ENCODE peak calls at places on chromosomes 3 and 15, in nine cellular contexts. One of them, this sample, is unnamed.
A peak's percentile ranks its signal among the peaks of the same experiment; 100 is the strongest.

GRCh38 chr15:77856718-77857346 is 220.7 kb downstream of the TBC1D2B start:
- DNase-seq in left ventricle myocardium superior: no peak
- DNase-seq in PC-3: no peak
- DNase-seq in lung microvascular endothelial cell: no peak
- DNase-seq in left ventricle myocardium inferior: no peak
- DNase-seq in Karpas-422: peak; percentile 50
- DNase-seq in naive thymus-derived CD8-positive, alpha-beta T cell: no peak
- DNase-seq in stimulated activated naive CD8-positive, alpha-beta T cell treated with anti-CD3 and anti-CD28 coated beads, Interleukin-15, amount 100 ng/mL, for 72 hours: no peak
- DNase-seq in AG04449: no peak
- DNase-seq in this sample: peak; percentile 21

GRCh38 chr3:9600597-9600996 is 47.0 kb upstream of the LHFPL4 start:
- DNase-seq in left ventricle myocardium inferior: peak; percentile 50
- DNase-seq in left ventricle myocardium superior: peak; percentile 79
- DNase-seq in lung microvascular endothelial cell: no peak
- DNase-seq in stimulated activated naive CD8-positive, alpha-beta T cell treated with anti-CD3 and anti-CD28 coated beads, Interleukin-15, amount 100 ng/mL, for 72 hours: peak; percentile 11
- DNase-seq in AG04449: no peak
- DNase-seq in Karpas-422: no peak
- DNase-seq in naive thymus-derived CD8-positive, alpha-beta T cell: no peak
- DNase-seq in PC-3: no peak
- DNase-seq in this sample: peak; percentile 72

GRCh38 chr15:84981711-84982300 is at the start of gene PDE8A:
- DNase-seq in stimulated activated naive CD8-positive, alpha-beta T cell treated with anti-CD3 and anti-CD28 coated beads, Interleukin-15, amount 100 ng/mL, for 72 hours: peak; percentile 66
- DNase-seq in naive thymus-derived CD8-positive, alpha-beta T cell: peak; percentile 61
- DNase-seq in left ventricle myocardium superior: peak; percentile 75
- DNase-seq in AG04449: no peak
- DNase-seq in lung microvascular endothelial cell: peak; percentile 63
- DNase-seq in PC-3: peak; percentile 40
- DNase-seq in Karpas-422: no peak
- DNase-seq in left ventricle myocardium inferior: peak; percentile 58
- DNase-seq in this sample: peak; percentile 61

GRCh38 chr3:192850501-192850981 is 67.1 kb downstream of the MB21D2 start:
- DNase-seq in PC-3: peak; percentile 94
- DNase-seq in stimulated activated naive CD8-positive, alpha-beta T cell treated with anti-CD3 and anti-CD28 coated beads, Interleukin-15, amount 100 ng/mL, for 72 hours: peak; percentile 58
- DNase-seq in naive thymus-derived CD8-positive, alpha-beta T cell: no peak
- DNase-seq in lung microvascular endothelial cell: peak; percentile 62
- DNase-seq in AG04449: no peak
- DNase-seq in Karpas-422: no peak
- DNase-seq in left ventricle myocardium inferior: no peak
- DNase-seq in left ventricle myocardium superior: no peak
- DNase-seq in this sample: no peak

GRCh38 chr15:70281811-70282307 is 184.1 kb upstream of the TLE3 start:
- DNase-seq in Karpas-422: peak; percentile 89
- DNase-seq in left ventricle myocardium inferior: no peak
- DNase-seq in PC-3: peak; percentile 44
- DNase-seq in naive thymus-derived CD8-positive, alpha-beta T cell: no peak
- DNase-seq in stimulated activated naive CD8-positive, alpha-beta T cell treated with anti-CD3 and anti-CD28 coated beads, Interleukin-15, amount 100 ng/mL, for 72 hours: no peak
- DNase-seq in lung microvascular endothelial cell: peak; percentile 53
- DNase-seq in AG04449: no peak
- DNase-seq in left ventricle myocardium superior: no peak
- DNase-seq in this sample: no peak

GRCh38 chr3:28218071-28218916 is 23.1 kb upstream of the CMC1 start:
- DNase-seq in naive thymus-derived CD8-positive, alpha-beta T cell: no peak
- DNase-seq in lung microvascular endothelial cell: no peak
- DNase-seq in Karpas-422: no peak
- DNase-seq in left ventricle myocardium inferior: no peak
- DNase-seq in left ventricle myocardium superior: no peak
- DNase-seq in AG04449: no peak
- DNase-seq in PC-3: no peak
- DNase-seq in stimulated activated naive CD8-positive, alpha-beta T cell treated with anti-CD3 and anti-CD28 coated beads, Interleukin-15, amount 100 ng/mL, for 72 hours: no peak
- DNase-seq in this sample: no peak

GRCh38 chr3:155504682-155505081 is 211.2 kb upstream of the STRIT1 start:
- DNase-seq in left ventricle myocardium inferior: no peak
- DNase-seq in left ventricle myocardium superior: no peak
- DNase-seq in PC-3: no peak
- DNase-seq in lung microvascular endothelial cell: no peak
- DNase-seq in stimulated activated naive CD8-positive, alpha-beta T cell treated with anti-CD3 and anti-CD28 coated beads, Interleukin-15, amount 100 ng/mL, for 72 hours: no peak
- DNase-seq in AG04449: no peak
- DNase-seq in Karpas-422: no peak
- DNase-seq in naive thymus-derived CD8-positive, alpha-beta T cell: no peak
- DNase-seq in this sample: no peak

GRCh38 chr3:35944915-35945710 is 305.8 kb downstream of the ARPP21 start:
- DNase-seq in lung microvascular endothelial cell: peak; percentile 61
- DNase-seq in stimulated activated naive CD8-positive, alpha-beta T cell treated with anti-CD3 and anti-CD28 coated beads, Interleukin-15, amount 100 ng/mL, for 72 hours: no peak
- DNase-seq in left ventricle myocardium inferior: no peak
- DNase-seq in Karpas-422: no peak
- DNase-seq in left ventricle myocardium superior: no peak
- DNase-seq in PC-3: peak; percentile 95
- DNase-seq in naive thymus-derived CD8-positive, alpha-beta T cell: no peak
- DNase-seq in AG04449: no peak
- DNase-seq in this sample: no peak

GRCh38 chr15:39030291-39031070 is 465.9 kb upstream of the RASGRP1 start:
- DNase-seq in lung microvascular endothelial cell: no peak
- DNase-seq in naive thymus-derived CD8-positive, alpha-beta T cell: no peak
- DNase-seq in AG04449: no peak
- DNase-seq in left ventricle myocardium inferior: no peak
- DNase-seq in PC-3: peak; percentile 59
- DNase-seq in stimulated activated naive CD8-positive, alpha-beta T cell treated with anti-CD3 and anti-CD28 coated beads, Interleukin-15, amount 100 ng/mL, for 72 hours: no peak
- DNase-seq in Karpas-422: no peak
- DNase-seq in left ventricle myocardium superior: no peak
- DNase-seq in this sample: no peak

GRCh38 chr3:185081516-185081915 is 71.3 kb downstream of the C3orf70 start:
- DNase-seq in AG04449: peak; percentile 28
- DNase-seq in left ventricle myocardium superior: no peak
- DNase-seq in left ventricle myocardium inferior: no peak
- DNase-seq in PC-3: no peak
- DNase-seq in stimulated activated naive CD8-positive, alpha-beta T cell treated with anti-CD3 and anti-CD28 coated beads, Interleukin-15, amount 100 ng/mL, for 72 hours: no peak
- DNase-seq in naive thymus-derived CD8-positive, alpha-beta T cell: no peak
- DNase-seq in Karpas-422: no peak
- DNase-seq in lung microvascular endothelial cell: no peak
- DNase-seq in this sample: no peak

GRCh38 chr15:51108933-51109550 is 14.3 kb upstream of the TNFAIP8L3 start:
- DNase-seq in AG04449: peak; percentile 67
- DNase-seq in stimulated activated naive CD8-positive, alpha-beta T cell treated with anti-CD3 and anti-CD28 coated beads, Interleukin-15, amount 100 ng/mL, for 72 hours: no peak
- DNase-seq in Karpas-422: no peak
- DNase-seq in naive thymus-derived CD8-positive, alpha-beta T cell: no peak
- DNase-seq in PC-3: peak; percentile 13
- DNase-seq in lung microvascular endothelial cell: no peak
- DNase-seq in left ventricle myocardium superior: no peak
- DNase-seq in left ventricle myocardium inferior: no peak
- DNase-seq in this sample: no peak

GRCh38 chr3:185709241-185709955 is 115.4 kb downstream of the IGF2BP2 start:
- DNase-seq in left ventricle myocardium inferior: no peak
- DNase-seq in Karpas-422: no peak
- DNase-seq in lung microvascular endothelial cell: no peak
- DNase-seq in stimulated activated naive CD8-positive, alpha-beta T cell treated with anti-CD3 and anti-CD28 coated beads, Interleukin-15, amount 100 ng/mL, for 72 hours: no peak
- DNase-seq in left ventricle myocardium superior: no peak
- DNase-seq in PC-3: no peak
- DNase-seq in AG04449: no peak
- DNase-seq in naive thymus-derived CD8-positive, alpha-beta T cell: no peak
- DNase-seq in this sample: no peak

GRCh38 chr3:159480046-159480445 is 508.6 kb upstream of the IL12A start:
- DNase-seq in Karpas-422: no peak
- DNase-seq in stimulated activated naive CD8-positive, alpha-beta T cell treated with anti-CD3 and anti-CD28 coated beads, Interleukin-15, amount 100 ng/mL, for 72 hours: no peak
- DNase-seq in lung microvascular endothelial cell: no peak
- DNase-seq in left ventricle myocardium inferior: no peak
- DNase-seq in left ventricle myocardium superior: no peak
- DNase-seq in AG04449: no peak
- DNase-seq in PC-3: no peak
- DNase-seq in naive thymus-derived CD8-positive, alpha-beta T cell: no peak
- DNase-seq in this sample: no peak

GRCh38 chr15:58539548-58539947 is 107.8 kb downstream of the LIPC start:
- DNase-seq in stimulated activated naive CD8-positive, alpha-beta T cell treated with anti-CD3 and anti-CD28 coated beads, Interleukin-15, amount 100 ng/mL, for 72 hours: no peak
- DNase-seq in left ventricle myocardium superior: no peak
- DNase-seq in left ventricle myocardium inferior: no peak
- DNase-seq in PC-3: no peak
- DNase-seq in AG04449: no peak
- DNase-seq in naive thymus-derived CD8-positive, alpha-beta T cell: no peak
- DNase-seq in Karpas-422: no peak
- DNase-seq in lung microvascular endothelial cell: no peak
- DNase-seq in this sample: no peak

GRCh38 chr3:122415104-122415744 is 638 bp downstream of the WDR5B start:
- DNase-seq in lung microvascular endothelial cell: peak; percentile 56
- DNase-seq in PC-3: peak; percentile 64
- DNase-seq in AG04449: no peak
- DNase-seq in Karpas-422: peak; percentile 91
- DNase-seq in left ventricle myocardium inferior: no peak
- DNase-seq in stimulated activated naive CD8-positive, alpha-beta T cell treated with anti-CD3 and anti-CD28 coated beads, Interleukin-15, amount 100 ng/mL, for 72 hours: peak; percentile 68
- DNase-seq in naive thymus-derived CD8-positive, alpha-beta T cell: peak; percentile 51
- DNase-seq in left ventricle myocardium superior: no peak
- DNase-seq in this sample: no peak

GRCh38 chr3:126014252-126014651 is 45.3 kb downstream of the ROPN1B start:
- DNase-seq in lung microvascular endothelial cell: no peak
- DNase-seq in naive thymus-derived CD8-positive, alpha-beta T cell: no peak
- DNase-seq in AG04449: peak; percentile 17
- DNase-seq in left ventricle myocardium superior: no peak
- DNase-seq in Karpas-422: no peak
- DNase-seq in PC-3: no peak
- DNase-seq in stimulated activated naive CD8-positive, alpha-beta T cell treated with anti-CD3 and anti-CD28 coated beads, Interleukin-15, amount 100 ng/mL, for 72 hours: no peak
- DNase-seq in left ventricle myocardium inferior: no peak
- DNase-seq in this sample: no peak

GRCh38 chr3:71846189-71846588 is 61.2 kb upstream of the PROK2 start:
- DNase-seq in left ventricle myocardium inferior: no peak
- DNase-seq in lung microvascular endothelial cell: no peak
- DNase-seq in left ventricle myocardium superior: no peak
- DNase-seq in AG04449: no peak
- DNase-seq in PC-3: no peak
- DNase-seq in stimulated activated naive CD8-positive, alpha-beta T cell treated with anti-CD3 and anti-CD28 coated beads, Interleukin-15, amount 100 ng/mL, for 72 hours: no peak
- DNase-seq in Karpas-422: no peak
- DNase-seq in naive thymus-derived CD8-positive, alpha-beta T cell: no peak
- DNase-seq in this sample: no peak

GRCh38 chr3:128620268-128620691 is 30.3 kb downstream of the RPN1 start:
- DNase-seq in Karpas-422: no peak
- DNase-seq in naive thymus-derived CD8-positive, alpha-beta T cell: no peak
- DNase-seq in AG04449: no peak
- DNase-seq in left ventricle myocardium superior: no peak
- DNase-seq in left ventricle myocardium inferior: no peak
- DNase-seq in lung microvascular endothelial cell: no peak
- DNase-seq in PC-3: no peak
- DNase-seq in stimulated activated naive CD8-positive, alpha-beta T cell treated with anti-CD3 and anti-CD28 coated beads, Interleukin-15, amount 100 ng/mL, for 72 hours: peak; percentile 66
- DNase-seq in this sample: no peak

GRCh38 chr15:73082719-73083275 is 30.5 kb downstream of the NEO1 start:
- DNase-seq in left ventricle myocardium inferior: no peak
- DNase-seq in Karpas-422: no peak
- DNase-seq in left ventricle myocardium superior: no peak
- DNase-seq in stimulated activated naive CD8-positive, alpha-beta T cell treated with anti-CD3 and anti-CD28 coated beads, Interleukin-15, amount 100 ng/mL, for 72 hours: no peak
- DNase-seq in naive thymus-derived CD8-positive, alpha-beta T cell: no peak
- DNase-seq in PC-3: no peak
- DNase-seq in AG04449: no peak
- DNase-seq in lung microvascular endothelial cell: no peak
- DNase-seq in this sample: no peak

GRCh38 chr3:130345487-130346079 is at the start of gene COL6A5:
- DNase-seq in left ventricle myocardium inferior: no peak
- DNase-seq in stimulated activated naive CD8-positive, alpha-beta T cell treated with anti-CD3 and anti-CD28 coated beads, Interleukin-15, amount 100 ng/mL, for 72 hours: no peak
- DNase-seq in Karpas-422: no peak
- DNase-seq in left ventricle myocardium superior: peak; percentile 27
- DNase-seq in lung microvascular endothelial cell: no peak
- DNase-seq in PC-3: no peak
- DNase-seq in AG04449: no peak
- DNase-seq in naive thymus-derived CD8-positive, alpha-beta T cell: no peak
- DNase-seq in this sample: no peak

GRCh38 chr3:50519471-50520089 is 16.1 kb upstream of the CACNA2D2 start:
- DNase-seq in left ventricle myocardium superior: peak; percentile 67
- DNase-seq in stimulated activated naive CD8-positive, alpha-beta T cell treated with anti-CD3 and anti-CD28 coated beads, Interleukin-15, amount 100 ng/mL, for 72 hours: peak; percentile 74
- DNase-seq in Karpas-422: peak; percentile 83
- DNase-seq in lung microvascular endothelial cell: peak; percentile 42
- DNase-seq in naive thymus-derived CD8-positive, alpha-beta T cell: peak; percentile 68
- DNase-seq in left ventricle myocardium inferior: peak; percentile 45
- DNase-seq in AG04449: no peak
- DNase-seq in PC-3: peak; percentile 77
- DNase-seq in this sample: peak; percentile 77

GRCh38 chr15:36605626-36606263 is 26.3 kb downstream of the CDIN1 start:
- DNase-seq in naive thymus-derived CD8-positive, alpha-beta T cell: no peak
- DNase-seq in left ventricle myocardium superior: no peak
- DNase-seq in left ventricle myocardium inferior: no peak
- DNase-seq in AG04449: no peak
- DNase-seq in PC-3: no peak
- DNase-seq in Karpas-422: no peak
- DNase-seq in lung microvascular endothelial cell: no peak
- DNase-seq in stimulated activated naive CD8-positive, alpha-beta T cell treated with anti-CD3 and anti-CD28 coated beads, Interleukin-15, amount 100 ng/mL, for 72 hours: no peak
- DNase-seq in this sample: no peak

GRCh38 chr3:98563661-98564281 is 29.6 kb downstream of the CPOX start:
- DNase-seq in left ventricle myocardium superior: no peak
- DNase-seq in left ventricle myocardium inferior: no peak
- DNase-seq in naive thymus-derived CD8-positive, alpha-beta T cell: peak; percentile 48
- DNase-seq in PC-3: peak; percentile 81
- DNase-seq in lung microvascular endothelial cell: peak; percentile 7
- DNase-seq in stimulated activated naive CD8-positive, alpha-beta T cell treated with anti-CD3 and anti-CD28 coated beads, Interleukin-15, amount 100 ng/mL, for 72 hours: peak; percentile 39
- DNase-seq in AG04449: peak; percentile 26
- DNase-seq in Karpas-422: no peak
- DNase-seq in this sample: no peak

GRCh38 chr15:77733579-77734300 is 101.0 kb upstream of the LINGO1 start:
- DNase-seq in PC-3: no peak
- DNase-seq in stimulated activated naive CD8-positive, alpha-beta T cell treated with anti-CD3 and anti-CD28 coated beads, Interleukin-15, amount 100 ng/mL, for 72 hours: no peak
- DNase-seq in left ventricle myocardium superior: no peak
- DNase-seq in AG04449: no peak
- DNase-seq in left ventricle myocardium inferior: no peak
- DNase-seq in lung microvascular endothelial cell: no peak
- DNase-seq in naive thymus-derived CD8-positive, alpha-beta T cell: no peak
- DNase-seq in Karpas-422: no peak
- DNase-seq in this sample: no peak

GRCh38 chr3:127275287-127275781 is 12.5 kb downstream of the PRR20G start:
- DNase-seq in Karpas-422: no peak
- DNase-seq in left ventricle myocardium inferior: no peak
- DNase-seq in left ventricle myocardium superior: no peak
- DNase-seq in AG04449: no peak
- DNase-seq in lung microvascular endothelial cell: no peak
- DNase-seq in naive thymus-derived CD8-positive, alpha-beta T cell: no peak
- DNase-seq in PC-3: peak; percentile 57
- DNase-seq in stimulated activated naive CD8-positive, alpha-beta T cell treated with anti-CD3 and anti-CD28 coated beads, Interleukin-15, amount 100 ng/mL, for 72 hours: no peak
- DNase-seq in this sample: no peak

GRCh38 chr15:82647835-82648256 is 683 bp upstream of the CPEB1 start:
- DNase-seq in Karpas-422: no peak
- DNase-seq in left ventricle myocardium inferior: peak; percentile 23
- DNase-seq in stimulated activated naive CD8-positive, alpha-beta T cell treated with anti-CD3 and anti-CD28 coated beads, Interleukin-15, amount 100 ng/mL, for 72 hours: peak; percentile 33
- DNase-seq in AG04449: no peak
- DNase-seq in lung microvascular endothelial cell: no peak
- DNase-seq in PC-3: no peak
- DNase-seq in left ventricle myocardium superior: no peak
- DNase-seq in naive thymus-derived CD8-positive, alpha-beta T cell: peak; percentile 64
- DNase-seq in this sample: no peak

GRCh38 chr15:82944840-82945239 is 7.7 kb downstream of the HOMER2 start:
- DNase-seq in PC-3: no peak
- DNase-seq in left ventricle myocardium superior: no peak
- DNase-seq in lung microvascular endothelial cell: no peak
- DNase-seq in left ventricle myocardium inferior: no peak
- DNase-seq in naive thymus-derived CD8-positive, alpha-beta T cell: no peak
- DNase-seq in AG04449: no peak
- DNase-seq in stimulated activated naive CD8-positive, alpha-beta T cell treated with anti-CD3 and anti-CD28 coated beads, Interleukin-15, amount 100 ng/mL, for 72 hours: no peak
- DNase-seq in Karpas-422: no peak
- DNase-seq in this sample: no peak

GRCh38 chr3:166291510-166291909 is 454.3 kb upstream of the BCHE start:
- DNase-seq in PC-3: no peak
- DNase-seq in left ventricle myocardium superior: no peak
- DNase-seq in stimulated activated naive CD8-positive, alpha-beta T cell treated with anti-CD3 and anti-CD28 coated beads, Interleukin-15, amount 100 ng/mL, for 72 hours: no peak
- DNase-seq in naive thymus-derived CD8-positive, alpha-beta T cell: no peak
- DNase-seq in left ventricle myocardium inferior: no peak
- DNase-seq in lung microvascular endothelial cell: no peak
- DNase-seq in Karpas-422: no peak
- DNase-seq in AG04449: no peak
- DNase-seq in this sample: no peak

GRCh38 chr3:141015486-141015885 is 35.7 kb upstream of the SPSB4 start:
- DNase-seq in PC-3: no peak
- DNase-seq in AG04449: no peak
- DNase-seq in stimulated activated naive CD8-positive, alpha-beta T cell treated with anti-CD3 and anti-CD28 coated beads, Interleukin-15, amount 100 ng/mL, for 72 hours: no peak
- DNase-seq in lung microvascular endothelial cell: no peak
- DNase-seq in left ventricle myocardium inferior: no peak
- DNase-seq in naive thymus-derived CD8-positive, alpha-beta T cell: no peak
- DNase-seq in left ventricle myocardium superior: no peak
- DNase-seq in Karpas-422: no peak
- DNase-seq in this sample: no peak

GRCh38 chr15:72231847-72232461 is 964 bp upstream of the PKM start:
- DNase-seq in stimulated activated naive CD8-positive, alpha-beta T cell treated with anti-CD3 and anti-CD28 coated beads, Interleukin-15, amount 100 ng/mL, for 72 hours: peak; percentile 32
- DNase-seq in left ventricle myocardium superior: peak; percentile 45
- DNase-seq in Karpas-422: peak; percentile 59
- DNase-seq in naive thymus-derived CD8-positive, alpha-beta T cell: peak; percentile 73
- DNase-seq in left ventricle myocardium inferior: no peak
- DNase-seq in lung microvascular endothelial cell: peak; percentile 86
- DNase-seq in PC-3: peak; percentile 79
- DNase-seq in AG04449: peak; percentile 37
- DNase-seq in this sample: no peak

GRCh38 chr3:63967675-63968611 is 55.4 kb downstream of the PSMD6 start:
- DNase-seq in PC-3: no peak
- DNase-seq in lung microvascular endothelial cell: peak; percentile 43
- DNase-seq in stimulated activated naive CD8-positive, alpha-beta T cell treated with anti-CD3 and anti-CD28 coated beads, Interleukin-15, amount 100 ng/mL, for 72 hours: peak; percentile 54
- DNase-seq in left ventricle myocardium inferior: peak; percentile 30
- DNase-seq in Karpas-422: no peak
- DNase-seq in left ventricle myocardium superior: peak; percentile 49
- DNase-seq in naive thymus-derived CD8-positive, alpha-beta T cell: peak; percentile 90
- DNase-seq in AG04449: no peak
- DNase-seq in this sample: peak; percentile 67